ENCODE peak calls at places on chromosomes 12 and 14, in four cellular contexts. One of them, this sample, is unnamed.

GRCh38 chr14:75667099-75667498 is 6.1 kb downstream of the TTLL5 start:
- DNase-seq in AG04450: no peak
- DNase-seq in dorsolateral prefrontal cortex: no peak
- DNase-seq in A549: no peak
- DNase-seq in this sample: no peak

GRCh38 chr14:96525452-96525851 is 23.3 kb downstream of the PAPOLA start:
- DNase-seq in AG04450: no peak
- DNase-seq in dorsolateral prefrontal cortex: no peak
- DNase-seq in A549: no peak
- DNase-seq in this sample: no peak

GRCh38 chr14:92108345-92109254 is 2.2 kb upstream of the ATXN3 start:
- DNase-seq in AG04450: no peak
- DNase-seq in dorsolateral prefrontal cortex: no peak
- DNase-seq in A549: no peak
- DNase-seq in this sample: no peak

GRCh38 chr12:85179680-85180300 is 100.2 kb upstream of the ALX1 start:
- DNase-seq in AG04450: no peak
- DNase-seq in dorsolateral prefrontal cortex: no peak
- DNase-seq in A549: peak
- DNase-seq in this sample: peak

GRCh38 chr14:51844482-51844881 is 15.9 kb upstream of the GNG2 start:
- DNase-seq in AG04450: no peak
- DNase-seq in dorsolateral prefrontal cortex: no peak
- DNase-seq in A549: no peak
- DNase-seq in this sample: no peak

GRCh38 chr14:94026173-94026885 is at the start of gene OTUB2:
- DNase-seq in AG04450: peak
- DNase-seq in dorsolateral prefrontal cortex: peak
- DNase-seq in A549: peak
- DNase-seq in this sample: peak

GRCh38 chr14:22303589-22304195 is 285.3 kb downstream of the DAD1 start:
- DNase-seq in AG04450: no peak
- DNase-seq in dorsolateral prefrontal cortex: no peak
- DNase-seq in A549: no peak
- DNase-seq in this sample: no peak

GRCh38 chr14:91119556-91120311 is 5.9 kb downstream of the DGLUCY start:
- DNase-seq in AG04450: no peak
- DNase-seq in dorsolateral prefrontal cortex: no peak
- DNase-seq in A549: peak
- DNase-seq in this sample: peak

GRCh38 chr12:18864900-18865561 is 127.1 kb downstream of the CAPZA3 start:
- DNase-seq in AG04450: no peak
- DNase-seq in dorsolateral prefrontal cortex: no peak
- DNase-seq in A549: no peak
- DNase-seq in this sample: peak

GRCh38 chr14:37045340-37046061 is 126.9 kb downstream of the SLC25A21 start:
- DNase-seq in AG04450: no peak
- DNase-seq in dorsolateral prefrontal cortex: no peak
- DNase-seq in A549: no peak
- DNase-seq in this sample: no peak

GRCh38 chr14:102729268-102729667 is 48.0 kb upstream of the TRAF3 start:
- DNase-seq in AG04450: no peak
- DNase-seq in dorsolateral prefrontal cortex: no peak
- DNase-seq in A549: no peak
- DNase-seq in this sample: no peak

GRCh38 chr14:68528031-68528687 is 264.7 kb downstream of the ZFP36L1 start:
- DNase-seq in AG04450: no peak
- DNase-seq in dorsolateral prefrontal cortex: no peak
- DNase-seq in A549: no peak
- DNase-seq in this sample: no peak

GRCh38 chr12:110304061-110304551 is 23.1 kb downstream of the ATP2A2 start:
- DNase-seq in AG04450: no peak
- DNase-seq in dorsolateral prefrontal cortex: no peak
- DNase-seq in A549: no peak
- DNase-seq in this sample: no peak

GRCh38 chr12:122790393-122791075 is 16.2 kb downstream of the CCDC62 start:
- DNase-seq in AG04450: no peak
- DNase-seq in dorsolateral prefrontal cortex: no peak
- DNase-seq in A549: no peak
- DNase-seq in this sample: no peak

GRCh38 chr12:3456809-3457208 is 34.2 kb upstream of the PRMT8 start:
- DNase-seq in AG04450: no peak
- DNase-seq in dorsolateral prefrontal cortex: no peak
- DNase-seq in A549: peak
- DNase-seq in this sample: no peak

GRCh38 chr14:91872517-91873470 is 5.5 kb upstream of the TC2N start:
- DNase-seq in AG04450: peak
- DNase-seq in dorsolateral prefrontal cortex: no peak
- DNase-seq in A549: peak
- DNase-seq in this sample: peak

GRCh38 chr12:44960856-44961255 is 84.7 kb upstream of the NELL2 start:
- DNase-seq in AG04450: no peak
- DNase-seq in dorsolateral prefrontal cortex: no peak
- DNase-seq in A549: peak
- DNase-seq in this sample: no peak

GRCh38 chr14:52399886-52400599 is 85.9 kb downstream of the PTGER2 start:
- DNase-seq in AG04450: peak
- DNase-seq in dorsolateral prefrontal cortex: no peak
- DNase-seq in A549: no peak
- DNase-seq in this sample: peak

GRCh38 chr12:57765003-57765697 is 1.7 kb downstream of the CYP27B1 start:
- DNase-seq in AG04450: no peak
- DNase-seq in dorsolateral prefrontal cortex: no peak
- DNase-seq in A549: peak
- DNase-seq in this sample: no peak

GRCh38 chr12:109743076-109743910 is 29.7 kb downstream of the FAM222A start:
- DNase-seq in AG04450: no peak
- DNase-seq in dorsolateral prefrontal cortex: peak
- DNase-seq in A549: no peak
- DNase-seq in this sample: no peak

GRCh38 chr14:22536853-22537338 is 52.1 kb downstream of the DAD1 start:
- DNase-seq in AG04450: peak
- DNase-seq in dorsolateral prefrontal cortex: peak
- DNase-seq in A549: peak
- DNase-seq in this sample: peak

GRCh38 chr12:41485203-41485602 is 297.1 kb downstream of the PDZRN4 start:
- DNase-seq in AG04450: no peak
- DNase-seq in dorsolateral prefrontal cortex: no peak
- DNase-seq in A549: no peak
- DNase-seq in this sample: no peak

GRCh38 chr12:59040043-59040442 is 119.7 kb upstream of the LRIG3 start:
- DNase-seq in AG04450: no peak
- DNase-seq in dorsolateral prefrontal cortex: no peak
- DNase-seq in A549: no peak
- DNase-seq in this sample: no peak

GRCh38 chr12:27081668-27082091 is 698 bp downstream of the C12orf71 start:
- DNase-seq in AG04450: no peak
- DNase-seq in dorsolateral prefrontal cortex: no peak
- DNase-seq in A549: peak
- DNase-seq in this sample: no peak

GRCh38 chr14:96762650-96763049 is 34.5 kb upstream of the VRK1 start:
- DNase-seq in AG04450: no peak
- DNase-seq in dorsolateral prefrontal cortex: no peak
- DNase-seq in A549: peak
- DNase-seq in this sample: peak

GRCh38 chr14:83208346-83208745 is 1674.7 kb upstream of the SEL1L start:
- DNase-seq in AG04450: no peak
- DNase-seq in dorsolateral prefrontal cortex: no peak
- DNase-seq in A549: peak
- DNase-seq in this sample: no peak

GRCh38 chr12:3407723-3408122 is 83.3 kb upstream of the PRMT8 start:
- DNase-seq in AG04450: no peak
- DNase-seq in dorsolateral prefrontal cortex: no peak
- DNase-seq in A549: no peak
- DNase-seq in this sample: no peak

GRCh38 chr12:85835417-85835809 is 796 bp downstream of the RASSF9 start:
- DNase-seq in AG04450: no peak
- DNase-seq in dorsolateral prefrontal cortex: no peak
- DNase-seq in A549: no peak
- DNase-seq in this sample: no peak

GRCh38 chr12:24560192-24560591 is 388.7 kb downstream of the BCAT1 start:
- DNase-seq in AG04450: no peak
- DNase-seq in dorsolateral prefrontal cortex: no peak
- DNase-seq in A549: no peak
- DNase-seq in this sample: no peak

GRCh38 chr12:24560867-24561266 is 388.0 kb downstream of the BCAT1 start:
- DNase-seq in AG04450: no peak
- DNase-seq in dorsolateral prefrontal cortex: no peak
- DNase-seq in A549: no peak
- DNase-seq in this sample: no peak

GRCh38 chr12:24561411-24561871 is 387.5 kb downstream of the BCAT1 start:
- DNase-seq in AG04450: no peak
- DNase-seq in dorsolateral prefrontal cortex: no peak
- DNase-seq in A549: no peak
- DNase-seq in this sample: no peak

GRCh38 chr12:24562761-24563392 is 386.0 kb downstream of the BCAT1 start:
- DNase-seq in AG04450: no peak
- DNase-seq in dorsolateral prefrontal cortex: peak
- DNase-seq in A549: peak
- DNase-seq in this sample: no peak

DNA sequence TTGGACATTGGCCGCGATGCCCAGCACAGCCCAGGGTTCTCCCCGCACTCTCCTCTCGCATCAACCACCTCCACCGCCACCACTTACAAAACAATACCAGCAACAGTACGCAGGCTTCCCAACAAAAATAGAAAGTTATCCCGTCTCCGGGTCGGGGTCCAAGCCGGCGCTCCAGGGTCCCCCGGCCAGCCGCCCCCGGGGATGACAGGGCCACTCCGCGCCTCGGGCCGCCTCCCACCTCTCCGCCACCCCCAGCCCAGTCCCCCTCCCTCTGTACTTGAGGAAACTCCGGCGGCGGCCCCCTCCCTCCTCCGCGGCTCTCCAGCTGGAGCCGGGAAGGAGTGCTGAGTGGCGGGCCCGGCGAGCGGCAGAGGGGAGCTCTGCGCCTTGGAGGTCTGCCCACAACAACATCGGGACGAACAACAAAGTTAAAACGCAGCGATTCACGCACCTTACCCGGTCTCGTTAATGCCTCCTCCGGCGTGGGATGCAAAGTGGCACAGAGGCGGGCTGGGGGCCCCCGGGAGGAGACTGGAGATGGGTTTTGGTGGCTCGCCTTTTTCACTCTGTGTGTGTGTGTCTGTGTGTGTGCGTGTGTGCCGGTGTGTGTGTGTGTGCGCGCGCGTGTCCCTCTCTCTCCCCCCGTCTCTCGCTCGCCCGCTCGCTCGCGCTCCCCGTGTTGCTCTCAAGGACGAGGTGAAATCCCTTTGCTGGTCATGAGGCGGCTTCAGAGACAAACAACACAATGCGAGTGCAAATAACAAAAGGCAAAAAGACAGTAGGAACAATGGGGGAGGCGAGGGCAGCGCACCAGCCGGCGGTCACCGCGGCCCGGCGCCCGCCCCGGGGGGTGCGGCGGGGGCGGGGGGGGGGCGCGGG is 386.8 kb downstream of the BCAT1 start:
- DNase-seq in AG04450: no peak
- DNase-seq in dorsolateral prefrontal cortex: peak
- DNase-seq in A549: peak
- DNase-seq in this sample: no peak
- H3K4me3 ChIP-seq in AG04450: peak
- H3K4me3 ChIP-seq in dorsolateral prefrontal cortex: peak
- H3K4me3 ChIP-seq in A549: peak
- H3K4me3 ChIP-seq in this sample: peak

DNA sequence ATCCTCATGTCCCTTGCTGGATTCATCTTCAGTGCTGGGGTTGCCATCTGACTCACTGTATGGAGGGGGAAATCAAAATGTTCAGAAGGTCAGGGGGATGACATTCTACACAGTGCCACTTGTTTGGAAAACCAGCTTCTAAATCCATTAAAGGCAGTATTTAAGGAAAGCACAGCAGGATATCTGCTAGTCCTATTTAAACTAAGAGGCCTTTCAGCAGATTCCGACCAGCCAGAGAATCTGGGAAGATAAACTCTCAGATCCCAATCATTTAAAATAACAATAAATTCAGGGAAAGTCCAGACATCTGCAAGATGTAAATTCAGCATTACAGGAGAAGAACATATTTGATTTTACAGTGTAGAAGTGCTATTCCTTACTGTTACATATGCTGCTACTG is 3.8 kb downstream of the SIX4 start:
- DNase-seq in AG04450: no peak
- DNase-seq in dorsolateral prefrontal cortex: no peak
- DNase-seq in A549: no peak
- DNase-seq in this sample: no peak
- H3K4me3 ChIP-seq in AG04450: peak
- H3K4me3 ChIP-seq in dorsolateral prefrontal cortex: no peak
- H3K4me3 ChIP-seq in A549: no peak
- H3K4me3 ChIP-seq in this sample: no peak

GRCh38 chr12:113152835-113153814 is 3.6 kb downstream of the CFAP73 start:
- DNase-seq in AG04450: no peak
- DNase-seq in dorsolateral prefrontal cortex: peak
- DNase-seq in A549: peak
- DNase-seq in this sample: no peak
- H3K4me3 ChIP-seq in AG04450: peak
- H3K4me3 ChIP-seq in dorsolateral prefrontal cortex: peak
- H3K4me3 ChIP-seq in A549: peak
- H3K4me3 ChIP-seq in this sample: peak

DNA sequence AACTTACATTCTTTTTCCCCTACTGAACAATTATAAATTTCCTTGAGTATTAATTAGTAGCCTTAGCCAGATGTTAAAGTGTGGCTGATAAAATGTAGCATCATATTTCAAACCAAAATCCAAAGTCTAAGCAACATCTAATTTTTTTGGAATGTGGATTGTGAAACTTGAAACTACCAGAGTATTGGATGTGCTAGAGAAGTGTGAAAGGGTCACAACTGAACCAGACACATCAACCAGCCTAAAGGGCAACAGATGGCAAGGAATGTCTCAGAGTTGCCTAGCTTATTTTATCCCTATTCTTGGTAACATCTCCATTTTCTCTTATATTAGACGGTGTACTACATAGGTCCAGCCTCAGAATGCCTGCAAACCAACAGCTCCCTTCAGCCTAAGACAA is 153.1 kb upstream of the DCN start:
- DNase-seq in AG04450: no peak
- DNase-seq in dorsolateral prefrontal cortex: no peak
- DNase-seq in A549: no peak
- DNase-seq in this sample: no peak
- H3K4me3 ChIP-seq in AG04450: no peak
- H3K4me3 ChIP-seq in dorsolateral prefrontal cortex: no peak
- H3K4me3 ChIP-seq in A549: no peak
- H3K4me3 ChIP-seq in this sample: no peak